ENCODE peak calls at places on chromosomes 16 and 17, in four cellular contexts. F is sigmoid colon, E is aorta, N is mucosa of gallbladder. I is an unnamed sample.

GRCh38 chr17:12993631-12994030 is 24.2 kb downstream of the ELAC2 start:
- DNase-seq in E (no peak), N (no peak), F (peak), I (no peak)

GRCh38 chr17:62791235-62792121 is 16.6 kb downstream of the MARCHF10 start:
- DNase-seq in E (no peak), F (no peak), N (no peak), I (no peak)

GRCh38 chr17:17732892-17733670 is 51.8 kb downstream of the RAI1 start:
- DNase-seq in F (no peak), N (no peak), E (no peak), I (no peak)

GRCh38 chr16:4032768-4033167 is 83.5 kb downstream of the ADCY9 start:
- DNase-seq in N (peak), E (peak), F (no peak), I (peak)

GRCh38 chr16:13767215-13767614 is 152.7 kb upstream of the ERCC4 start:
- DNase-seq in N (no peak), F (no peak), E (no peak), I (no peak)

GRCh38 chr17:83068641-83069570 is 10.5 kb upstream of the METRNL start:
- DNase-seq in E (peak), N (no peak), F (peak), I (peak)

GRCh38 chr17:42759982-42760651 is 910 bp upstream of the RAMP2 start:
- DNase-seq in E (no peak), N (no peak), F (no peak), I (no peak)

GRCh38 chr16:78421244-78421661 is 321.8 kb downstream of the WWOX start:
- DNase-seq in E (no peak), F (no peak), N (no peak), I (no peak)